ENCODE peak calls at places on chromosomes 2 and 18, in four cellular contexts. One of them, this sample, is unnamed.

GRCh38 chr2:118865106-118865505 is 17.7 kb upstream of the EN1 start:
- DNase-seq in HepG2: peak
- DNase-seq in prostate gland: no peak
- DNase-seq in endothelial cell of umbilical vein: peak
- DNase-seq in this sample: no peak

GRCh38 chr2:173448938-173449471 is 94.3 kb downstream of the CDCA7 start:
- DNase-seq in HepG2: peak
- DNase-seq in prostate gland: peak
- DNase-seq in endothelial cell of umbilical vein: peak
- DNase-seq in this sample: peak

GRCh38 chr2:161596148-161596547 is 28.1 kb upstream of the SLC4A10 start:
- DNase-seq in HepG2: no peak
- DNase-seq in prostate gland: no peak
- DNase-seq in endothelial cell of umbilical vein: no peak
- DNase-seq in this sample: no peak

GRCh38 chr18:9792565-9793226 is 84.6 kb downstream of the RAB31 start:
- DNase-seq in HepG2: peak
- DNase-seq in prostate gland: no peak
- DNase-seq in endothelial cell of umbilical vein: no peak
- DNase-seq in this sample: no peak

GRCh38 chr2:74544634-74545033 is 9.1 kb downstream of the LOXL3 start:
- DNase-seq in HepG2: no peak
- DNase-seq in prostate gland: no peak
- DNase-seq in endothelial cell of umbilical vein: no peak
- DNase-seq in this sample: no peak

GRCh38 chr2:86368181-86368824 is 30.9 kb upstream of the REEP1 start:
- DNase-seq in HepG2: peak
- DNase-seq in prostate gland: no peak
- DNase-seq in endothelial cell of umbilical vein: peak
- DNase-seq in this sample: peak

GRCh38 chr2:105796131-105796638 is 51.5 kb downstream of the NCK2 start:
- DNase-seq in HepG2: no peak
- DNase-seq in prostate gland: no peak
- DNase-seq in endothelial cell of umbilical vein: no peak
- DNase-seq in this sample: no peak

GRCh38 chr2:191935247-191935646 is 88.4 kb upstream of the CAVIN2 start:
- DNase-seq in HepG2: no peak
- DNase-seq in prostate gland: no peak
- DNase-seq in endothelial cell of umbilical vein: no peak
- DNase-seq in this sample: no peak

GRCh38 chr2:35548171-35548570 is 807.4 kb upstream of the CRIM1 start:
- DNase-seq in HepG2: no peak
- DNase-seq in prostate gland: no peak
- DNase-seq in endothelial cell of umbilical vein: no peak
- DNase-seq in this sample: no peak

GRCh38 chr2:181563101-181563692 is 93.7 kb downstream of the CERKL start:
- DNase-seq in HepG2: no peak
- DNase-seq in prostate gland: no peak
- DNase-seq in endothelial cell of umbilical vein: no peak
- DNase-seq in this sample: no peak

GRCh38 chr2:240245706-240246105 is 105.2 kb upstream of the OTOS start:
- DNase-seq in HepG2: no peak
- DNase-seq in prostate gland: no peak
- DNase-seq in endothelial cell of umbilical vein: no peak
- DNase-seq in this sample: no peak

GRCh38 chr2:217837001-217837491 is 165.7 kb downstream of the TNS1 start:
- DNase-seq in HepG2: peak
- DNase-seq in prostate gland: peak
- DNase-seq in endothelial cell of umbilical vein: no peak
- DNase-seq in this sample: peak

GRCh38 chr2:149129433-149129832 is 90.9 kb downstream of the LYPD6B start:
- DNase-seq in HepG2: no peak
- DNase-seq in prostate gland: no peak
- DNase-seq in endothelial cell of umbilical vein: no peak
- DNase-seq in this sample: no peak

GRCh38 chr18:75638597-75639467 is 211.3 kb upstream of the SMIM21 start:
- DNase-seq in HepG2: no peak
- DNase-seq in prostate gland: no peak
- DNase-seq in endothelial cell of umbilical vein: no peak
- DNase-seq in this sample: no peak

GRCh38 chr2:84878459-84878858 is 2.4 kb downstream of the TRABD2A start:
- DNase-seq in HepG2: peak
- DNase-seq in prostate gland: no peak
- DNase-seq in endothelial cell of umbilical vein: no peak
- DNase-seq in this sample: no peak

GRCh38 chr2:218883491-218884490 is 3.1 kb downstream of the WNT10A start:
- DNase-seq in HepG2: no peak
- DNase-seq in prostate gland: peak
- DNase-seq in endothelial cell of umbilical vein: no peak
- DNase-seq in this sample: peak

GRCh38 chr18:39624934-39625333 is 2059.3 kb upstream of the CELF4 start:
- DNase-seq in HepG2: no peak
- DNase-seq in prostate gland: no peak
- DNase-seq in endothelial cell of umbilical vein: peak
- DNase-seq in this sample: no peak

GRCh38 chr2:10868465-10869314 is 43.0 kb upstream of the KCNF1 start:
- DNase-seq in HepG2: no peak
- DNase-seq in prostate gland: no peak
- DNase-seq in endothelial cell of umbilical vein: no peak
- DNase-seq in this sample: no peak

GRCh38 chr18:3508576-3509559 is 58.9 kb downstream of the TGIF1 start:
- DNase-seq in HepG2: no peak
- DNase-seq in prostate gland: no peak
- DNase-seq in endothelial cell of umbilical vein: no peak
- DNase-seq in this sample: no peak

GRCh38 chr2:219122197-219122965 is 38.2 kb downstream of the NHEJ1 start:
- DNase-seq in HepG2: no peak
- DNase-seq in prostate gland: peak
- DNase-seq in endothelial cell of umbilical vein: no peak
- DNase-seq in this sample: no peak

GRCh38 chr18:9426753-9427152 is 48.6 kb upstream of the RALBP1 start:
- DNase-seq in HepG2: no peak
- DNase-seq in prostate gland: no peak
- DNase-seq in endothelial cell of umbilical vein: no peak
- DNase-seq in this sample: no peak

GRCh38 chr2:232345251-232345650 is 33.3 kb upstream of the ALPP start:
- DNase-seq in HepG2: no peak
- DNase-seq in prostate gland: no peak
- DNase-seq in endothelial cell of umbilical vein: no peak
- DNase-seq in this sample: no peak

GRCh38 chr2:8583400-8584173 is 98.3 kb upstream of the ID2 start:
- DNase-seq in HepG2: peak
- DNase-seq in prostate gland: peak
- DNase-seq in endothelial cell of umbilical vein: peak
- DNase-seq in this sample: peak

GRCh38 chr2:53994735-53995538 is 24.1 kb upstream of the PSME4 start:
- DNase-seq in HepG2: no peak
- DNase-seq in prostate gland: no peak
- DNase-seq in endothelial cell of umbilical vein: no peak
- DNase-seq in this sample: no peak

GRCh38 chr2:218744615-218745014 is 34.0 kb downstream of the TTLL4 start:
- DNase-seq in HepG2: no peak
- DNase-seq in prostate gland: no peak
- DNase-seq in endothelial cell of umbilical vein: no peak
- DNase-seq in this sample: no peak

GRCh38 chr2:1731512-1731962 is 12.8 kb downstream of the PXDN start:
- DNase-seq in HepG2: no peak
- DNase-seq in prostate gland: no peak
- DNase-seq in endothelial cell of umbilical vein: no peak
- DNase-seq in this sample: peak

GRCh38 chr18:75036941-75037516 is 171.9 kb downstream of the PTGR3 start:
- DNase-seq in HepG2: peak
- DNase-seq in prostate gland: no peak
- DNase-seq in endothelial cell of umbilical vein: no peak
- DNase-seq in this sample: no peak

GRCh38 chr2:10504370-10504993 is 56.4 kb upstream of the ODC1 start:
- DNase-seq in HepG2: no peak
- DNase-seq in prostate gland: no peak
- DNase-seq in endothelial cell of umbilical vein: no peak
- DNase-seq in this sample: no peak

GRCh38 chr2:241001413-241002274 is 3.2 kb downstream of the SNED1 start:
- DNase-seq in HepG2: no peak
- DNase-seq in prostate gland: peak
- DNase-seq in endothelial cell of umbilical vein: no peak
- DNase-seq in this sample: no peak

GRCh38 chr2:209526541-209526940 is 102.7 kb downstream of the MAP2 start:
- DNase-seq in HepG2: no peak
- DNase-seq in prostate gland: no peak
- DNase-seq in endothelial cell of umbilical vein: peak
- DNase-seq in this sample: no peak

GRCh38 chr2:197248623-197249022 is 62.0 kb downstream of the ANKRD44 start:
- DNase-seq in HepG2: no peak
- DNase-seq in prostate gland: no peak
- DNase-seq in endothelial cell of umbilical vein: no peak
- DNase-seq in this sample: peak

GRCh38 chr2:98563394-98563793 is 44.9 kb downstream of the COA5 start:
- DNase-seq in HepG2: no peak
- DNase-seq in prostate gland: no peak
- DNase-seq in endothelial cell of umbilical vein: no peak
- DNase-seq in this sample: no peak

GRCh38 chr2:98565286-98565860 is 42.9 kb downstream of the COA5 start:
- DNase-seq in HepG2: no peak
- DNase-seq in prostate gland: no peak
- DNase-seq in endothelial cell of umbilical vein: no peak
- DNase-seq in this sample: no peak

GRCh38 chr2:98561902-98562695 is 46.2 kb downstream of the COA5 start:
- DNase-seq in HepG2: no peak
- DNase-seq in prostate gland: no peak
- DNase-seq in endothelial cell of umbilical vein: no peak
- DNase-seq in this sample: no peak

GRCh38 chr2:98565941-98566340 is 42.4 kb downstream of the COA5 start:
- DNase-seq in HepG2: no peak
- DNase-seq in prostate gland: no peak
- DNase-seq in endothelial cell of umbilical vein: no peak
- DNase-seq in this sample: no peak

DNA sequence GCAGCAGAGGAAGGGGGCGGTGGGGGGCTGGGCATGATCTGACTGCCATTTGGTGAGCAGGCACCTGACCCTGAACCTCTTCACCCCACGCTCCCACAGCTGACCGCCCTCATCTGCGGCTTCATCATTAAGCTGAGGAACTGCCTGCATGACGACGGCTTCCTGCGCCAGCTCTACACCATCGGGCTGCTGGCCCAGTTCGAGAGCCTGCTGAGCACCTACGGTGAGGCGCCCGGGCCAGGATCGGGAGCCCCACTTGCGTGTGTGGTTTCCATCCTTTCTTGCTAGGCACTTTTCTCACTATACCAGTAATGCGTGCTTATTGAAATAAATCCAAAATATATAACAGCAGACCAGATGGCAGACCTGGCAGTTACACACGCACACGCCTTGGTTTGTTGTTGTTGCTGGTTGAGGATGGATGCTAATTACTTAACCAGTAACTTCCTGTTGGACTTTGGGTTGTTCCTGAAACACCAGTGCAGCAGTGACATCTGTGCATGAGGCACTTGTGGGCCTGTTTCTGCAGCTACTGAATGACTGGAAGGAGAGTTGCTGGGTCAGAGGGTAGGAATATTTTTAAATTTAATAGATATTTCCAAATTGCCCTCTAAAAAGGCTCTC is 43.7 kb downstream of the COA5 start:
- DNase-seq in HepG2: peak
- DNase-seq in prostate gland: no peak
- DNase-seq in endothelial cell of umbilical vein: no peak
- DNase-seq in this sample: peak
- TF ChIP-seq POLR2AphosphoS5 in HepG2: no peak
- TF ChIP-seq POLR2AphosphoS5 in prostate gland: no peak
- TF ChIP-seq POLR2AphosphoS5 in endothelial cell of umbilical vein: no peak
- TF ChIP-seq POLR2AphosphoS5 in this sample: peak

GRCh38 chr18:12939161-12939560 is 8.7 kb upstream of the SEH1L start:
- DNase-seq in HepG2: no peak
- DNase-seq in prostate gland: no peak
- DNase-seq in endothelial cell of umbilical vein: no peak
- DNase-seq in this sample: no peak

GRCh38 chr18:12933323-12933722 is 14.5 kb upstream of the SEH1L start:
- DNase-seq in HepG2: peak
- DNase-seq in prostate gland: no peak
- DNase-seq in endothelial cell of umbilical vein: no peak
- DNase-seq in this sample: no peak

GRCh38 chr18:12930908-12931307 is 16.9 kb upstream of the SEH1L start:
- DNase-seq in HepG2: peak
- DNase-seq in prostate gland: no peak
- DNase-seq in endothelial cell of umbilical vein: no peak
- DNase-seq in this sample: no peak

GRCh38 chr18:12929477-12930083 is 18.2 kb upstream of the SEH1L start:
- DNase-seq in HepG2: no peak
- DNase-seq in prostate gland: no peak
- DNase-seq in endothelial cell of umbilical vein: no peak
- DNase-seq in this sample: no peak

DNA sequence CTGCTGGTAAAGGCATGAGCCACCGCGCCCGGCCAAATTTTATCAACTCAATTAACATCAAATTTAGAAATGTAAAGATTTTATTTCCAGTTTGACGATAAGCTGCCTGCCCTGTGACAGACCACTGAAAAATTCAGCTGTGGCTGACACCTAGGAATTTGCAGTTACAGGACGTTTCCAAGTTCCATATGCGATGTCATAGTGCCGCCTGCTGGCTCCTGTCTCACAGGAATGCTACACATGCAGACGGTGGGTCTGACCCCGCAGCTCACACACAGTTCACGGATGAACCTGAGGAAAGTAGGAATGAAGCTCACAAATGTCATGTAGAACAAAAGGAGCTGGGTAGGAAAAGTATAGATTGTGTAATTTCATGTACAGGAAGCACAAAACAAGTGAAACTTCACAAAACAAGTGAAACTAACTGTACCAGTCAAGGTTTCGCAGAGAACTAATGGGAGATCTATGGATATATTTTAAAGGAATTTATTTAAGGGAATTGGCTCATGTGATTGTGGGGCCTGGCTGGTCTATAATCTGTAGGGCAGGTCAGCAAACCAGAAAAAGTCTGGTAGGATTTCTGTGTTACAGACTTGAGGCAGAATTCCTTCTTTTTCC is 13.2 kb upstream of the SEH1L start:
- DNase-seq in HepG2: peak
- DNase-seq in prostate gland: peak
- DNase-seq in endothelial cell of umbilical vein: peak
- DNase-seq in this sample: peak
- H3K27ac ChIP-seq in HepG2: no peak
- H3K27ac ChIP-seq in prostate gland: no peak
- H3K27ac ChIP-seq in endothelial cell of umbilical vein: no peak
- H3K27ac ChIP-seq in this sample: no peak

DNA sequence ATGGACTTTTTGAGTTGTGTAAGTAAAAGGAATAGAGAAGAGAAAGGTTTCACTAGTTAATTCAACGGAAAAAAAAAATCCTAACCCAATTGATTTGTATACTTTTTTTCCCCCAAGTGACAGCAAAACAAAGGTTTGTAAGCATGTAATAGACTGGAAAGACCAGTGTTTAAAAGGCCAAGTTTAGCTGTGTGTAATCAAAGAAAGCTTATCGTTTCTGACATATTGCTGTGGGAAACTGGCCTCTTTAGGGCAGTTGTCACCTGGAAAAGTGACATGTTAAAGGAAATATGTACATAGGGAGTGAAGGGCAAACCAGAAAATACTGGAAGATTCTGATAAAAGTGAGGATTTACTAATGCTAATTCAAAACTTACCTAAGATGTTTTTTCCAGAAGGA is 45.9 kb upstream of the EPHA4 start:
- DNase-seq in HepG2: no peak
- DNase-seq in prostate gland: no peak
- DNase-seq in endothelial cell of umbilical vein: no peak
- DNase-seq in this sample: no peak
- H3K4me3 ChIP-seq in HepG2: no peak
- H3K4me3 ChIP-seq in prostate gland: no peak
- H3K4me3 ChIP-seq in endothelial cell of umbilical vein: no peak
- H3K4me3 ChIP-seq in this sample: no peak

GRCh38 chr2:157339965-157340655 is 14.5 kb upstream of the ERMN start:
- DNase-seq in HepG2: no peak
- DNase-seq in prostate gland: no peak
- DNase-seq in endothelial cell of umbilical vein: no peak
- DNase-seq in this sample: no peak
- TF ChIP-seq POLR2AphosphoS5 in HepG2: no peak
- TF ChIP-seq POLR2AphosphoS5 in prostate gland: no peak
- TF ChIP-seq POLR2AphosphoS5 in endothelial cell of umbilical vein: no peak
- TF ChIP-seq POLR2AphosphoS5 in this sample: no peak

This sample was measured in transverse colon.